ENCODE peak calls at places on chromosomes 11 and 22, in four cellular contexts. One of them, this sample, is unnamed.

GRCh38 chr11:69335010-69335409 is 41.1 kb downstream of the MYEOV start:
- DNase-seq in K562: no peak
- DNase-seq in thoracic aorta: no peak
- DNase-seq in pancreas: peak; percentile 6
- DNase-seq in this sample: peak; percentile 82

GRCh38 chr11:98568011-98568410 is 452.7 kb upstream of the CNTN5 start:
- DNase-seq in pancreas: no peak
- DNase-seq in K562: no peak
- DNase-seq in thoracic aorta: no peak
- DNase-seq in this sample: no peak

GRCh38 chr22:28024422-28024888 is 105.4 kb upstream of the PITPNB start:
- DNase-seq in K562: no peak
- DNase-seq in thoracic aorta: no peak
- DNase-seq in pancreas: peak; percentile 6
- DNase-seq in this sample: peak; percentile 60

GRCh38 chr11:87180743-87181142 is 143.0 kb downstream of the TMEM135 start:
- DNase-seq in thoracic aorta: no peak
- DNase-seq in pancreas: no peak
- DNase-seq in K562: no peak
- DNase-seq in this sample: no peak

GRCh38 chr11:65485820-65486219 is 13.0 kb upstream of the MALAT1 start:
- DNase-seq in K562: no peak
- DNase-seq in pancreas: no peak
- DNase-seq in thoracic aorta: no peak
- DNase-seq in this sample: no peak

GRCh38 chr22:30541979-30542810 is 4.3 kb downstream of the SEC14L6 start:
- DNase-seq in pancreas: peak; percentile 33
- DNase-seq in K562: peak; percentile 32
- DNase-seq in thoracic aorta: no peak
- DNase-seq in this sample: no peak

GRCh38 chr11:23406131-23406819 is 546.0 kb upstream of the CCDC179 start:
- DNase-seq in thoracic aorta: no peak
- DNase-seq in K562: no peak
- DNase-seq in pancreas: peak; percentile 7
- DNase-seq in this sample: peak; percentile 84

GRCh38 chr11:91194551-91194950 is 971.7 kb upstream of the CHORDC1 start:
- DNase-seq in thoracic aorta: no peak
- DNase-seq in K562: no peak
- DNase-seq in pancreas: no peak
- DNase-seq in this sample: no peak

GRCh38 chr11:7418061-7418460 is 67.2 kb upstream of the OLFML1 start:
- DNase-seq in pancreas: no peak
- DNase-seq in K562: no peak
- DNase-seq in thoracic aorta: no peak
- DNase-seq in this sample: no peak

GRCh38 chr22:44249376-44250147 is 63.2 kb downstream of the SHISAL1 start:
- DNase-seq in K562: no peak
- DNase-seq in thoracic aorta: no peak
- DNase-seq in pancreas: no peak
- DNase-seq in this sample: peak; percentile 74

GRCh38 chr11:110086892-110087309 is 6.3 kb upstream of the ZC3H12C start:
- DNase-seq in pancreas: no peak
- DNase-seq in K562: no peak
- DNase-seq in thoracic aorta: no peak
- DNase-seq in this sample: no peak

GRCh38 chr11:73414977-73415492 is 38.8 kb downstream of the RELT start:
- DNase-seq in thoracic aorta: no peak
- DNase-seq in K562: no peak
- DNase-seq in pancreas: no peak
- DNase-seq in this sample: no peak

GRCh38 chr11:107683807-107684206 is 28.0 kb downstream of the SLN start:
- DNase-seq in pancreas: no peak
- DNase-seq in thoracic aorta: no peak
- DNase-seq in K562: peak; percentile 48
- DNase-seq in this sample: no peak

GRCh38 chr22:28607710-28608109 is 71.9 kb downstream of the TTC28 start:
- DNase-seq in pancreas: no peak
- DNase-seq in K562: no peak
- DNase-seq in thoracic aorta: no peak
- DNase-seq in this sample: no peak

GRCh38 chr22:39317084-39317755 is 2.2 kb downstream of the RPL3 start:
- DNase-seq in K562: no peak
- DNase-seq in thoracic aorta: no peak
- DNase-seq in pancreas: peak; percentile 54
- DNase-seq in this sample: no peak

GRCh38 chr11:2315395-2316168 is 13.8 kb downstream of the TSPAN32 start:
- DNase-seq in thoracic aorta: no peak
- DNase-seq in pancreas: no peak
- DNase-seq in K562: no peak
- DNase-seq in this sample: no peak

GRCh38 chr11:10351768-10352641 is 47.1 kb downstream of the ADM start:
- DNase-seq in K562: no peak
- DNase-seq in thoracic aorta: peak; percentile 22
- DNase-seq in pancreas: peak; percentile 70
- DNase-seq in this sample: no peak

GRCh38 chr11:10725907-10726253 is 25.2 kb upstream of the CTR9 start:
- DNase-seq in K562: no peak
- DNase-seq in pancreas: no peak
- DNase-seq in thoracic aorta: no peak
- DNase-seq in this sample: no peak

GRCh38 chr11:67563354-67564114 is 20.1 kb upstream of the GSTP1 start:
- DNase-seq in pancreas: peak; percentile 67
- DNase-seq in K562: no peak
- DNase-seq in thoracic aorta: peak; percentile 67
- DNase-seq in this sample: no peak

GRCh38 chr11:69361048-69361447 is 67.1 kb downstream of the MYEOV start:
- DNase-seq in pancreas: no peak
- DNase-seq in K562: no peak
- DNase-seq in thoracic aorta: no peak
- DNase-seq in this sample: peak; percentile 63

GRCh38 chr22:32237905-32238304 is 17.2 kb downstream of the SLC5A4 start:
- DNase-seq in pancreas: no peak
- DNase-seq in K562: no peak
- DNase-seq in thoracic aorta: no peak
- DNase-seq in this sample: no peak

GRCh38 chr22:36373258-36373579 is 14.5 kb downstream of the MYH9 start:
- DNase-seq in pancreas: no peak
- DNase-seq in thoracic aorta: no peak
- DNase-seq in K562: no peak
- DNase-seq in this sample: no peak

GRCh38 chr11:131511794-131512193 is 141.4 kb downstream of the NTM start:
- DNase-seq in K562: peak; percentile 42
- DNase-seq in pancreas: peak; percentile 59
- DNase-seq in thoracic aorta: no peak
- DNase-seq in this sample: no peak
- TF ChIP-seq CTCF in K562: peak; percentile 51
- TF ChIP-seq CTCF in pancreas: peak; percentile 15
- TF ChIP-seq CTCF in thoracic aorta: no peak
- TF ChIP-seq CTCF in this sample: peak; percentile 52

DNA sequence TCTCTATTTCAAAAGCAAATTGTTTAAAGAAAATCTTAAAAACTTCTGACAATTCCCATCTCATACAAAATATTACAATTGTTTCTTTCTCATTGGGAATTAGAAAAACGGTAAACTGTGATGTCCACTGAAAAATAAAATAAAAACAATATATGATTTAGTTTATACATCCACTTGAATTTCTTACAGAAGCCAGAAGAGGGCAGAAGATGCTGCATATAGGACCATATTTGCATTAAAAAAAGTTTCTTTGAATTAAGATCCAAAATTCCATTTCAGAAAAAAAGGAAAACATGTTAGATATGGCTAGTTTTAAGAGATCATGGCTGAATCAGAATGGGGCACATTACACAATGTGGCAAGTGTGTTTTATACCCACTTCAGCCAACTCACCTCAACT is 39.3 kb upstream of the LRRC4C start:
- DNase-seq in thoracic aorta: no peak
- DNase-seq in K562: no peak
- DNase-seq in pancreas: no peak
- DNase-seq in this sample: no peak
- TF ChIP-seq CTCF in thoracic aorta: no peak
- TF ChIP-seq CTCF in K562: no peak
- TF ChIP-seq CTCF in pancreas: no peak
- TF ChIP-seq CTCF in this sample: peak; percentile 35

GRCh38 chr11:116244889-116245288 is 527.9 kb downstream of the BUD13 start:
- DNase-seq in pancreas: no peak
- DNase-seq in thoracic aorta: no peak
- DNase-seq in K562: no peak
- DNase-seq in this sample: no peak

GRCh38 chr11:116244425-116244824 is 528.4 kb downstream of the BUD13 start:
- DNase-seq in K562: no peak
- DNase-seq in pancreas: no peak
- DNase-seq in thoracic aorta: no peak
- DNase-seq in this sample: no peak

GRCh38 chr11:116255234-116255953 is 517.4 kb downstream of the BUD13 start:
- DNase-seq in pancreas: no peak
- DNase-seq in thoracic aorta: no peak
- DNase-seq in K562: no peak
- DNase-seq in this sample: no peak

GRCh38 chr11:116243975-116244374 is 528.8 kb downstream of the BUD13 start:
- DNase-seq in thoracic aorta: no peak
- DNase-seq in K562: no peak
- DNase-seq in pancreas: no peak
- DNase-seq in this sample: no peak

DNA sequence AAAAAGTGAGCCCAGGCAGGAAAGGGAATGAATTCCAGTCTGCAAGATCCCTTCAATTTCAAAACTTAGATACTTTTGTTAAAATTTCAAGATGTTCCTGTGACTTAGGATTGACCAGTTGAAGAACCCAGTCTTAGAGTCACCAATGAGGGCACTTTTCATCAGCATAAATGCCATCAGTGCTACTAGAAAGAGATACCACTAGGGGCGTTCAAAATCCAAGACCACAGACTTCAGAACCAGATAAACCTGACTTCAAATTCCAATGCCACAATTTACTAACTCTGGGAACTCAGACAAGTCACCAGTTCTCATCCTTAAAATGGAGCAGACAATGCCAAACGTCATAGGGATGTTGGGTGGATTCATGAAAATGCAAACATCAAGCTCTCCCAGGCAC is 523.2 kb downstream of the BUD13 start:
- DNase-seq in thoracic aorta: no peak
- DNase-seq in pancreas: no peak
- DNase-seq in K562: no peak
- DNase-seq in this sample: no peak
- TF ChIP-seq CTCF in thoracic aorta: no peak
- TF ChIP-seq CTCF in pancreas: no peak
- TF ChIP-seq CTCF in K562: no peak
- TF ChIP-seq CTCF in this sample: no peak

GRCh38 chr11:127136438-127136837 is 135.9 kb upstream of the KIRREL3 start:
- DNase-seq in thoracic aorta: no peak
- DNase-seq in pancreas: no peak
- DNase-seq in K562: no peak
- DNase-seq in this sample: no peak
- TF ChIP-seq CTCF in thoracic aorta: no peak
- TF ChIP-seq CTCF in pancreas: no peak
- TF ChIP-seq CTCF in K562: no peak
- TF ChIP-seq CTCF in this sample: no peak

DNA sequence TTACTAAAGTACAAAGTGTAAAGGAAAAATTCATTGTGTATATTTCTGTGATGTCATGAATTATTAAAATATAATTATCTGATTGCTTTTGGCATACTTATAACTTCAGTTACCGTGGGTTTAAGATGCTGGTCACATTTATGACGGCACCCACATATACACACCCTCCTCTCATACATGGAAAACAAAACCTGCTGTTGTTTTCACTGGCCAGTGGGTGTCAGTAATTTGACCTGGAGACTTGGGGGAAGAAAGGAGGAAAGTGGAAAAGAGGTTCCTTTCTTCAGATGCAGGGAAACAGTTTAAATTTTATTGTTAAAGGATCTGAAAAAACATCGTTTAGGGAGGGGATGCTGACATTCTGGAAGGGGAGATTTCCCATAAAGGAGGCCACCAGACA is 742 bp upstream of the BBOX1 start:
- DNase-seq in K562: no peak
- DNase-seq in thoracic aorta: no peak
- DNase-seq in pancreas: no peak
- DNase-seq in this sample: no peak
- TF ChIP-seq CTCF in K562: no peak
- TF ChIP-seq CTCF in thoracic aorta: no peak
- TF ChIP-seq CTCF in pancreas: no peak
- TF ChIP-seq CTCF in this sample: no peak

GRCh38 chr11:8839306-8839956 is 71.6 kb upstream of the AKIP1 start:
- DNase-seq in K562: no peak
- DNase-seq in pancreas: no peak
- DNase-seq in thoracic aorta: no peak
- DNase-seq in this sample: no peak
- TF ChIP-seq CTCF in K562: peak; percentile 4
- TF ChIP-seq CTCF in pancreas: no peak
- TF ChIP-seq CTCF in thoracic aorta: no peak
- TF ChIP-seq CTCF in this sample: no peak

DNA sequence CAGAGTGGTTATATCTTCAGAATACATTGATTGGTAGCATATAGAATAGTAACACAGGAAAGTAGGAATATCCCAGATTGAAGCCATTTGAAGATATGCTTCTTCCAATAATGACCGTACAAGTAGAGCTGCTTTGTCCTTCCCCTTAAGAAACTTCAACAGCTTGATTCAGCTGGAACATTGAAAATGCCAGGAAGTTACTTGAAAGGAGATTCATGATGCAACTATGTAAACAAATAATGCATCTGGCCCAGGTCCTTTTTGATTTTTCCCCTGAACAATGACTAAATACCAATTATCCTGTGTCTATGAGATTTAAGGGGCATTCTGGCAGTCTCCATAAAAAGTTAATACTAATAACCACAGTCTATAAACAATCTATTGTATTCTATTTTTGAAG is 3.0 kb downstream of the DKK3 start:
- DNase-seq in thoracic aorta: no peak
- DNase-seq in pancreas: no peak
- DNase-seq in K562: no peak
- DNase-seq in this sample: no peak
- TF ChIP-seq CTCF in thoracic aorta: no peak
- TF ChIP-seq CTCF in pancreas: no peak
- TF ChIP-seq CTCF in K562: no peak
- TF ChIP-seq CTCF in this sample: no peak